ENCODE peak calls at places on chromosomes 13 and 19, in four cellular contexts. W, K, E and G are unnamed samples.

GRCh38 chr13:41356788-41357187 is 45.7 kb downstream of the NAA16 start:
- DNase-seq in W (no peak), K (no peak), E (no peak), G (peak)

GRCh38 chr13:92802776-92803175 is 423.8 kb upstream of the GPC6 start:
- DNase-seq in W (no peak), K (no peak), E (no peak), G (no peak)

GRCh38 chr19:54305141-54305540 is 7.8 kb downstream of the LILRA5 start:
- DNase-seq in W (no peak), K (no peak), E (no peak), G (no peak)

GRCh38 chr13:77001540-77001939 is 9.7 kb downstream of the CLN5 start:
- DNase-seq in W (no peak), K (no peak), E (no peak), G (no peak)

GRCh38 chr19:10152100-10152499 is 32.4 kb upstream of the EIF3G start:
- DNase-seq in W (no peak), K (no peak), E (no peak), G (no peak)

GRCh38 chr19:42010245-42011126 is 16.5 kb upstream of the ATP1A3 start:
- DNase-seq in W (no peak), K (no peak), E (no peak), G (no peak)

GRCh38 chr13:99812611-99813010 is 159.0 kb downstream of the ZIC5 start:
- DNase-seq in W (peak), K (peak), E (no peak), G (peak)

GRCh38 chr19:28039677-28040381 is 1173.1 kb downstream of the UQCRFS1 start:
- DNase-seq in W (no peak), K (no peak), E (peak), G (no peak)

GRCh38 chr13:112832811-112833210 is 136.2 kb upstream of the MCF2L start:
- DNase-seq in W (no peak), K (no peak), E (no peak), G (no peak)

GRCh38 chr13:98947925-98948324 is 29.9 kb downstream of the DOCK9 start:
- DNase-seq in W (no peak), K (no peak), E (no peak), G (no peak)

GRCh38 chr13:38582133-38582532 is 104.7 kb upstream of the FREM2 start:
- DNase-seq in W (peak), K (peak), E (no peak), G (peak)
- TF ChIP-seq CTCF in W (peak), K (peak), E (no peak), G (peak)

GRCh38 chr13:60164490-60164889 is 762 bp upstream of the DIAPH3 start:
- DNase-seq in W (no peak), K (no peak), E (no peak), G (peak)
- H3K4me3 ChIP-seq in W (peak), K (peak), E (peak), G (peak)

GRCh38 chr19:35960432-35960972 is 24.3 kb downstream of the LRFN3 start:
- DNase-seq in W (no peak), K (no peak), E (no peak), G (no peak)

GRCh38 chr19:35959968-35960320 is 23.8 kb downstream of the LRFN3 start:
- DNase-seq in W (no peak), K (no peak), E (no peak), G (no peak)

GRCh38 chr19:35955881-35956634 is 19.9 kb downstream of the LRFN3 start:
- DNase-seq in W (no peak), K (no peak), E (no peak), G (no peak)

GRCh38 chr19:35958660-35959039 is 22.5 kb downstream of the LRFN3 start:
- DNase-seq in W (no peak), K (no peak), E (no peak), G (no peak)

DNA sequence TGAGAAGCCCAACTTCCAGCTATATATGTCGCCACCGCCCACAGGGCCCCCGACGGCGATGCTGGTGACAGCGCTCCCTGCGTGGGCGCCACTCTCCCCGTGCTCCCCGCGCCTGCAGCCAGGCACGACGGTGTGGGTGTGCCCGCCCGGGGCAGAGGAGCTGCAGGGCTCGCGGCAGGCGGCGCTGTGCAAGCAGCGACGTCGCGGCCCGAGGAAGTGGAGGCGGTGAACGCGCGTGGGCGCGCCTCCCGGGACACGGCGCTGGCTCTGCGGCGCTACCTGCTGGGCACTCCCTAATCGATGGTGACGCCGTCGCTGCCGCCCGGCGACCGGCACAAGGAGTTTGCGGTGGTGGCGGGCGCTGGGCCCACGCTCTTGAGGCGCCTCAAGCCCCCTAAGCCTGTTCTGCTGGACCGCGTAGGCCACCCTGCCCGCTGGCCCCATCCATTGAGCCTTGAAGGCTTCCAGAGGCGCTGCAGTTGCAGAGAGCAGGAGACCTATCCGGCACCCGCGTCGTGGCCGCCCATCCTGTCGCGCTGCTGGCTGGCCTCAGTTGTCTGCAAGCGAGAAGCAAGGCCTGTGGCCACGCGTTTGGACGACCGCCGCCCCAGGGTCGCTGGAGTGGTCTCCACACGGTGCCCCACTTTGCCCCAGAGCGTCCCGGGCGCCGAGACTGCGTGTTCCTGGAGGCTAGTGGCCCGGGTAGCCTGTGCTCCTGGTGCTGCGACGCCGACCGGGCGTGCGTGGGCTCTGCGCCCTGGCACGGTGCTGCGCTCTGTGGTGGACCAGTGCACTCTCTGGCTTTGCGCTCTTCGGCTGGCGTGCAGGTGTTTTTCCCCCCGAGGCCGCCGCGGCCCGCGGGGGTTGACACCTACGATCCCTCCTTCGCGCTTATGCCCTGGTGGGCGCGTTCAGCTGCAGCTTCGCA is 23.1 kb downstream of the LRFN3 start:
- DNase-seq in W (no peak), K (no peak), E (no peak), G (no peak)
- TF ChIP-seq CTCF in W (no peak), K (no peak), E (no peak), G (peak)

GRCh38 chr13:36344886-36345437 is 1.2 kb downstream of the SPART start:
- DNase-seq in W (peak), K (no peak), E (no peak), G (no peak)

GRCh38 chr13:36345438-36346221 is 564 bp downstream of the SPART start:
- DNase-seq in W (peak), K (peak), E (peak), G (peak)

GRCh38 chr13:36343766-36344165 is 2.4 kb downstream of the SPART start:
- DNase-seq in W (no peak), K (no peak), E (no peak), G (no peak)

GRCh38 chr13:36346222-36347083 is at the start of gene SPART:
- DNase-seq in W (peak), K (peak), E (peak), G (peak)

DNA sequence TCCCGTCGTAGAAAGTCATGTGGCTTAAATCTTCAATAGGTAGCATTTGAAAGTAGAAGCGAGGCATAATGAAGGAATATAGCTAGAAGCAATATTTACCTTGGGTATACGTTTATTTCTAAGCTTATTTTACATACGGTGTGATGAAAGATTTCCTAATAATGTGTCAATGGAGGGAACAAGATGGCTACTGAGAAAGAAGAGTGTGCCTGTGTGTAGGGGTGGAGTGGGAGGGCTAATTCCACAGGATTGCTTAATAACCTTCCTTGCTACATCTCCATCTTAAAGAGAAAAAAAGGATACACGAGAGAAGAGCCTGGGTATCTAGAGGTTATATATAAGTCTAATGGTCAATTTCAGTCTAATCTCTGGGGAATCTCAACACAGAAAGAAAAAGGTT is 2.0 kb downstream of the SPART start:
- DNase-seq in W (peak), K (no peak), E (no peak), G (peak)
- H3K4me3 ChIP-seq in W (peak), K (peak), E (no peak), G (no peak)

GRCh38 chr19:35248310-35249145 is at the start of gene LSR:
- DNase-seq in W (no peak), K (peak), E (peak), G (peak)

GRCh38 chr19:35249146-35249847 is 495 bp downstream of the LSR start:
- DNase-seq in W (no peak), K (no peak), E (peak), G (no peak)

GRCh38 chr19:35246466-35247096 is 2.2 kb upstream of the LSR start:
- DNase-seq in W (no peak), K (no peak), E (no peak), G (no peak)

GRCh38 chr19:35249848-35250711 is 1.3 kb downstream of the LSR start:
- DNase-seq in W (no peak), K (no peak), E (peak), G (no peak)

DNA sequence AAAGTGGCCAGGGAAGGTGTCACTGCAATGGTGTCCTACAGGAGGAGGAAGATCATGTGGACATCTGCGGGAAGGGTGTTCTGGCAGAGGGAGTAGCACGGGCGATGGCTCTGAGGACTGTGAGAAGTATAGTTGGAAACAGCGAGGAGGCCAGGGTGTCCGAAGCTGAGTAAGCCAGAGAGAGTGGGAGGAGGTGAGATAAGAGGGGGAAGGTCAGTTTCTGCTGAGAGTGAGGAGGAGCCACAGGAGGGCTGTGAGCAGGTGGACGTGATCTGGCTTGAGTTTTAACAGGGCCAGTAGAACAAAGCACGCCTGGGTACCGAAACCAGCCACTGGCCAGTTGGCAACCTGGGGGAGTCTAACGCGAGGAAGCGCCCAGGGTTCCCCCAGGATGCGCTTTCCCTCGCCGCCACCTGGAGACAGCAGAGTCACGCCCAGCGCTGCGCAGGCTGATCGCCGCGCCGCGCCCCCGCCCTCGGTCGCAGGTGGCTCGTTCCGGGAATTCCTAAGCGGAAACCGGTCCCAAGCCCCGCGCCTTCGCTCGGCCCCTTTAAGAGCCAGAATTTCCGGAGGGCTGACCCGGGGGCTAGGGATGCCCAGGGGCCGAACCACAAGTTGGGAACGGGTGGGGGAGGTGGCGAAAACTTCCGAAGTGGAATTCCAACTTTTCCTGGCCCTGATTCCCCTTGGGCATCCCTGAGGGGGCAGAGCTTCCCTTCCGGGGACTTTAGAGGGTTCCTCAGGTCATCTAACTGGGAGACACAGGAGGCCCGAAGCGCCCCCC is 1.1 kb upstream of the LSR start:
- DNase-seq in W (no peak), K (peak), E (peak), G (peak)
- TF ChIP-seq CTCF in W (no peak), K (peak), E (no peak), G (peak)

DNA sequence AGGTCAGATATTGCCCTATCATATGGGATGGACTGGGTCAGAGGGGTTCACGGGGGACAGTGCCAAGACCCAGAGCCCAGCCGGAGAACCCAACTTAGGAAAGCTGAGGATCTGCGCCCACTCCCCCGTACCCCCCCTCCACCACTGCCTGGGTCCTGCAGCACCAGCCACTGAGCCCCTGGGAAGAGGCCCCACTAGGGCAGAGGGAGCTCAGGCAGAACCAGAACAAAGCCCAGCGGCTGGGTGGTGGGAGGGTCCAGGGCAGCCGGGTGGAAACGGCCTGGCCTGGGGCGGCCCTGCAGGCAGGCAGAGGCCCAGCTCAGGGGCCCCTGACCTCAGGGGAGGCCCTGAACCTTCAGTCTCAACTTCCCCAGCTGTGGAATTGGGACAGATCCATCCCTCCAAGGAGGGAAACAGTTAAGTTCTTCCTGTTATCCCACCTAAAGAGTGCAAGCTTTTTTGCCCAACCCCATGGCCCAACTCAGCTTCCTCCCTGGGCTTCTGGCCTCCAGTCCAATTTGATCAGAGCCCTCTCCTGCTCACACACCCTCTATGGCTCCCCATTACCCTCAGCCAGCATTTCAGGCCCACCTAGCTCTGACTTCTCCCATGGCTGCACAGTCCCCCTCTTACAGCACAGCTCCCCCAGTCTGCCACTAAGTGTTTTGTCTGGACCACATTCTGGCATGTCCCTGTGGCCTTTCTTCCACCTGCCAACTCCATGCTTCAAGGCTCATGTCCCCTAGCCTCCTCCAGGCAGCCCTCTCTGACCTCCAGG is 3.1 kb downstream of the NR2F6 start:
- DNase-seq in W (no peak), K (no peak), E (no peak), G (no peak)
- H3K4me3 ChIP-seq in W (no peak), K (peak), E (no peak), G (peak)

GRCh38 chr13:110108348-110109139 is 198.4 kb downstream of the COL4A1 start:
- DNase-seq in W (peak), K (peak), E (peak), G (peak)
- TF ChIP-seq CTCF in W (peak), K (peak), E (peak), G (peak)

DNA sequence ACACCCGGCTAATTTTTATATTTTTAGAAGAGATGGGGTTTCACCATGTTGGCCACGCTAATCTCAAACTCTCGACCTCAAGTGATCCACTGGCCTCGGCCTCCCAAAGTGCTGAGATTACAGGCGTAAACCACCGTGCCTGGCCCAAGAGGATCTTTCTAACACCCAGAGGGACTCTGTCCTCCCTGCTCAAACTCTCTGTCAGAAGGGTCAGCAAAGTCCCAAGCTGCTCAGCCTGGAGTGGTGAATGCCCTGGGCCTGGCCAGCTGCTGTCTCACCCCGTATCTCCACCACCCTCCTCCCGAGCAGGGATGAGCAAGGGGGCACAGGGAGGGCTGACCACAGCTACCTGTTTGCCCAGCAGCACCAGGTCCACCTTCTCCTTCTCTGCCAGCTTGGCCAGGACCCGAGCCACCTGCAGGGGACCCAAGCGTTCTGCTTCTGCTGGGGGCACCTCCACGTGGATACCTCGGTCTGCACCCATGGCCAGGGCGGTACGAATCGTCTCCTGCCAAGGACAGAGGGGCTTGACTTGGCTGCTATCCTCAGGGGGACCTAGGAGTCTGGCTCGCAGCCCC is 10.9 kb upstream of the VSIG10L start:
- DNase-seq in W (no peak), K (no peak), E (no peak), G (no peak)
- H3K4me3 ChIP-seq in W (no peak), K (no peak), E (no peak), G (no peak)